ENCODE peak calls at places on chromosomes 4 and X, in four cellular contexts. D, G, O and N are unnamed samples.

GRCh38 chr4:7170012-7170411 is 22.3 kb upstream of the SORCS2 start:
- DNase-seq in O (no peak), G (no peak), D (no peak), N (no peak)

GRCh38 chr4:91171217-91171616 is 1044.0 kb downstream of the CCSER1 start:
- DNase-seq in O (no peak), D (no peak), G (no peak), N (no peak)

GRCh38 chr4:66193487-66193886 is 523.2 kb upstream of the EPHA5 start:
- DNase-seq in G (no peak), D (no peak), O (no peak), N (no peak)

GRCh38 chrX:2862404-2862803 is 33.7 kb downstream of the GYG2 start:
- DNase-seq in O (no peak), D (no peak), G (no peak), N (no peak)

GRCh38 chrX:134547047-134547679 is 87.2 kb downstream of the HPRT1 start:
- DNase-seq in D (no peak), G (no peak), O (no peak), N (no peak)

GRCh38 chr4:174559894-174560293 is 37.6 kb upstream of the HPGD start:
- DNase-seq in D (no peak), O (no peak), G (no peak), N (no peak)

GRCh38 chr4:92317047-92317446 is 13.3 kb downstream of the GRID2 start:
- DNase-seq in G (no peak), O (no peak), D (no peak), N (no peak)

GRCh38 chr4:156443488-156443887 is 489.8 kb upstream of the CTSO start:
- DNase-seq in O (no peak), D (no peak), G (no peak), N (no peak)

GRCh38 chr4:54276633-54277426 is 47.7 kb downstream of the PDGFRA start:
- DNase-seq in D (no peak), G (no peak), O (peak), N (no peak)

GRCh38 chr4:139633195-139633594 is 32.4 kb upstream of the MGST2 start:
- DNase-seq in O (no peak), G (no peak), D (no peak), N (no peak)

GRCh38 chrX:1086444-1087409 is 125.7 kb downstream of the CRLF2 start:
- DNase-seq in G (no peak), D (peak), O (no peak), N (no peak)

GRCh38 chr4:179196511-179196910 is 1754.3 kb upstream of the AGA start:
- DNase-seq in O (no peak), D (no peak), G (no peak), N (no peak)

GRCh38 chr4:22466582-22466981 is 49.3 kb downstream of the ADGRA3 start:
- DNase-seq in G (no peak), D (no peak), O (no peak), N (no peak)

DNA sequence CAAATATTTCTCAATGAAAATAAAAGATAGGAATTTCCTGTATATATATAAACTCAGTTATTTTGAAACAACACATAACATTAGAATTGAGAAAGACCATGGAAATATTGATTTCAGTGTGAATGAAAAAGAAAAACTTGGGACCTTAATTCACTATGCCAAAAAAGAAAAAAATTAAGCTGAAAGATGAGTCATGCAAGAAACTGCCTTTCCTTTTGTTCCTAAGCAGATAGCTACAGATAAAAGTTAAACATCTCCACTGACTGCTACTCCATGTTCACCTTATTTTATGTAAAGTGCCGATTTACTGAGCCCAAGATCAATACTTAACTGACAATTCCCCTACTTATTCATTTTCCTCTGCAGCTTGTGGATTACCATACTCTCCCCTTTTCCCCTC is 40.3 kb upstream of the YTHDC1 start:
- DNase-seq in G (no peak), D (no peak), O (no peak), N (no peak)
- TF ChIP-seq CTCF in G (no peak), D (no peak), O (no peak), N (no peak)

GRCh38 chrX:148361641-148362040 is 138.8 kb upstream of the AFF2 start:
- DNase-seq in O (no peak), D (no peak), G (no peak), N (no peak)

GRCh38 chrX:148363836-148364235 is 136.6 kb upstream of the AFF2 start:
- DNase-seq in D (no peak), O (no peak), G (no peak), N (no peak)

GRCh38 chrX:148365233-148365632 is 135.2 kb upstream of the AFF2 start:
- DNase-seq in D (no peak), G (no peak), O (no peak), N (no peak)
- TF ChIP-seq CTCF in D (no peak), G (no peak), O (no peak), N (no peak)

GRCh38 chrX:117508021-117508420 is 608.6 kb downstream of the KLHL13 start:
- DNase-seq in O (no peak), D (no peak), G (no peak), N (no peak)

GRCh38 chrX:117511379-117511778 is 605.2 kb downstream of the KLHL13 start:
- DNase-seq in G (no peak), D (no peak), O (no peak), N (no peak)

GRCh38 chrX:117510453-117510852 is 606.2 kb downstream of the KLHL13 start:
- DNase-seq in G (no peak), D (peak), O (no peak), N (no peak)
- TF ChIP-seq CTCF in G (no peak), D (no peak), O (no peak), N (no peak)

DNA sequence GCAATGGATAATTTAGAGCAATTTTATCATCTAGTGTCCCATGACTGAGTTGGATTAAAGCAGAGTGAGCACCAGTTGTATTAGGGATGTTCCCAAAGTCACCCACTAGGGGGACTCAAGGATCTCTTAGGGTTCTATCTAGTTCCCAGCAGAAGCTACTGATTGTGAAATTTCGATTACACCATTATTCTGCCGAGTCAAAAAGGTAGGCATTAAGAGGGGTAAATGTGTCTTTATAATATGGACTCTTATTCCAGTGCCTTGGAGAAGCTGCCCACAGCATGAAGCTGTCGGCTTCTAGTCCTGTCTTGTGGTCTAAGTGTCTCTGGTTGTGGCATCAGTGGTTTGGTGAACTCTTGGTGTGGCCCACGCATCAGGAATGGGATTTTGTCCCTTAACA is 53.3 kb downstream of the RGS12 start:
- DNase-seq in D (peak), G (peak), O (no peak), N (no peak)
- TF ChIP-seq CTCF in D (peak), G (peak), O (peak), N (peak)